ENCODE peak calls at places on chromosomes 13 and 19, in six cellular contexts. H, V, D, O, C and N are unnamed samples.

GRCh38 chr13:66657165-66657895 is 572.8 kb downstream of the PCDH9 start:
- DNase-seq in C (no peak), D (no peak), H (no peak), V (peak), O (peak), N (no peak)

GRCh38 chr19:10211071-10211470 is 16.3 kb upstream of the DNMT1 start:
- DNase-seq in C (no peak), H (no peak), O (no peak), V (no peak), D (no peak), N (no peak)

GRCh38 chr19:19165396-19165795 is 4.7 kb downstream of the MEF2B start:
- DNase-seq in H (no peak), V (no peak), C (no peak), O (no peak), D (no peak), N (no peak)

GRCh38 chr13:31001647-31002046 is 69.2 kb downstream of the TEX26 start:
- DNase-seq in V (no peak), C (no peak), H (no peak), O (no peak), D (no peak), N (no peak)

GRCh38 chr19:37654833-37655688 is at the start of gene ZFP30:
- DNase-seq in H (peak), V (peak), D (peak), C (peak), O (peak), N (peak)

GRCh38 chr19:54338521-54338920 is 441 bp downstream of the LILRA4 start:
- DNase-seq in C (no peak), O (no peak), H (no peak), D (no peak), V (no peak), N (no peak)

GRCh38 chr19:58093071-58093470 is 5.0 kb downstream of the ZSCAN18 start:
- DNase-seq in O (no peak), C (no peak), H (no peak), V (no peak), D (no peak), N (no peak)

GRCh38 chr19:45962021-45962420 is 11.6 kb downstream of the NOVA2 start:
- DNase-seq in H (no peak), D (no peak), C (no peak), O (no peak), V (no peak), N (no peak)

GRCh38 chr19:10975374-10976036 is 14.7 kb downstream of the SMARCA4 start:
- DNase-seq in H (no peak), O (no peak), V (no peak), D (no peak), C (no peak), N (no peak)

GRCh38 chr13:44969858-44970484 is 19.3 kb downstream of the NUFIP1 start:
- DNase-seq in V (no peak), D (peak), H (no peak), O (peak), C (no peak), N (peak)

GRCh38 chr13:59230484-59231264 is 933.1 kb downstream of the DIAPH3 start:
- DNase-seq in V (no peak), H (no peak), C (no peak), O (no peak), D (no peak), N (no peak)

GRCh38 chr19:4980087-4980486 is 11.2 kb downstream of the KDM4B start:
- DNase-seq in D (no peak), V (no peak), O (no peak), C (no peak), H (no peak), N (no peak)

GRCh38 chr13:50910483-50910805 is 853 bp downstream of the RNASEH2B start:
- DNase-seq in D (peak), C (no peak), V (no peak), H (no peak), O (peak), N (no peak)

GRCh38 chr19:41131186-41131585 is 17.0 kb downstream of the CYP2F1 start:
- DNase-seq in H (no peak), V (no peak), O (no peak), D (no peak), C (no peak), N (no peak)